ENCODE peak calls at places on chromosomes 13 and 19, in nine cellular contexts. C is uterus, M is heart right ventricle, Z is SK-N-SH, F is ascending aorta, B is mesenchymal stem cell, W is GM23338, G is breast epithelium, P is suprapubic skin. A is an unnamed sample. For H3K36me3, the result is how much of the 10 kb centered on the place peaks cover.

GRCh38 chr13:99352351-99353271 is 45.4 kb upstream of the GPR183 start:
- DNase-seq in M (no peak), C (no peak), W (no peak), P (no peak), G (no peak), B (no peak), Z (no peak), F (no peak), A (no peak)

GRCh38 chr13:106602178-106602577 is 34.2 kb upstream of the ARGLU1 start:
- DNase-seq in F (no peak), Z (no peak), C (no peak), W (no peak), P (no peak), G (no peak), M (no peak), B (no peak), A (no peak)

GRCh38 chr13:27279506-27279905 is 8.9 kb downstream of the RASL11A start:
- DNase-seq in Z (no peak), G (no peak), F (no peak), W (no peak), M (no peak), C (no peak), P (no peak), B (no peak), A (no peak)

GRCh38 chr19:4172861-4173473 is 9.4 kb downstream of the SIRT6 start:
- DNase-seq in M (peak), C (no peak), Z (peak), W (peak), B (peak), F (no peak), P (no peak), G (peak), A (peak)

GRCh38 chr13:84870190-84870589 is 929.0 kb downstream of the SLITRK6 start:
- DNase-seq in G (no peak), M (no peak), F (no peak), P (no peak), B (no peak), Z (no peak), C (no peak), W (peak), A (no peak)

GRCh38 chr19:49217382-49217781 is 59.8 kb downstream of the TRPM4 start:
- DNase-seq in P (no peak), W (no peak), B (peak), G (no peak), C (no peak), F (no peak), Z (no peak), M (peak), A (no peak)

GRCh38 chr13:35700661-35701060 is 224.2 kb upstream of the MAB21L1 start:
- DNase-seq in F (no peak), C (no peak), M (no peak), G (no peak), W (no peak), B (no peak), Z (no peak), P (no peak), A (no peak)

GRCh38 chr13:39144941-39145533 is 106.8 kb downstream of the NHLRC3 start:
- DNase-seq in G (no peak), B (peak), F (peak), W (peak), Z (peak), P (peak), C (peak), M (peak), A (peak)

GRCh38 chr13:109628251-109628699 is 158.1 kb downstream of the IRS2 start:
- DNase-seq in Z (no peak), G (no peak), F (no peak), W (no peak), M (no peak), P (no peak), C (no peak), B (peak), A (peak)

GRCh38 chr13:100976993-100977392 is 302.4 kb upstream of the TMTC4 start:
- DNase-seq in G (no peak), P (no peak), M (no peak), Z (no peak), F (no peak), W (no peak), C (no peak), B (no peak), A (no peak)

GRCh38 chr13:48265217-48265815 is 32.3 kb downstream of the ITM2B start:
- DNase-seq in C (no peak), G (no peak), W (no peak), M (no peak), Z (no peak), P (no peak), B (no peak), F (no peak), A (no peak)

GRCh38 chr13:98454389-98454881 is 122.5 kb downstream of the STK24 start:
- DNase-seq in P (no peak), B (peak), C (no peak), F (no peak), G (no peak), Z (no peak), M (no peak), W (no peak), A (peak)

GRCh38 chr19:39154626-39155100 is 29.1 kb downstream of the PAK4 start:
- DNase-seq in M (no peak), P (no peak), F (no peak), Z (peak), W (peak), C (no peak), G (peak), B (no peak), A (peak)

GRCh38 chr19:20182232-20182785 is 15.3 kb downstream of the ZNF486 start:
- DNase-seq in B (no peak), F (no peak), P (no peak), M (no peak), C (no peak), G (no peak), Z (no peak), W (no peak), A (no peak)

GRCh38 chr13:59702269-59702668 is 461.5 kb downstream of the DIAPH3 start:
- DNase-seq in M (no peak), W (no peak), C (no peak), Z (no peak), F (no peak), P (no peak), B (no peak), G (no peak), A (no peak)

GRCh38 chr19:55277494-55277893 is 2.4 kb downstream of the HSPBP1 start:
- DNase-seq in C (no peak), W (no peak), Z (no peak), M (no peak), P (no peak), G (no peak), F (no peak), B (no peak), A (no peak)
- H3K36me3 ChIP-seq in C (under half), W (under half), Z (under half), M (under half), P (under half), G (under half), F (under half), B (under half), A (under half)

GRCh38 chr19:46722421-46723022 is 5.6 kb upstream of the PRKD2 start:
- DNase-seq in C (no peak), B (no peak), Z (no peak), M (no peak), G (no peak), P (no peak), F (no peak), W (no peak), A (no peak)
- H3K36me3 ChIP-seq in C (under half), B (half or more), Z (half or more), M (under half), G (under half), P (half or more), F (half or more), W (under half), A (under half)

DNA sequence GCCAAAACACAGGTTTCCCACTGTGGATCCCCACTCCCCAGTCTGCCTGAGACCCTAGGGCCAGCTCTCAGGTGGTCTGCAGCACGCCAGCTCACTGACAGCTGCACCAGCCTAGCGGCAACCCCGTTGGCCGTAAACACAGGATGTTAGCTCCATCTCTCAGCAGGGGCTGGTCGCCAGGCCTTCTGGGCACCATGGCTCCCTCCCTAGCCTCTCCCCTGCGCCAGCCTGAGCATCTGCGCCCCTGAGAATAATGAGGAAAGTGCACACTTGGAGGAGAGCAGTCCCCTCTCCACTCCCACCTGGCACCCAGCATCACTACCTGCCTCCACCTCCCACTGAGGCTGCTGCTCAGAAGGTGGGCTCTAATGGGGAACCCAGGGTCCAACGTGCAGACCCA is 20.8 kb upstream of the EPHX3 start:
- DNase-seq in B (no peak), F (no peak), P (no peak), W (no peak), C (no peak), Z (no peak), G (no peak), M (no peak), A (no peak)
- H3K36me3 ChIP-seq in B (half or more), F (half or more), P (half or more), W (under half), C (under half), Z (half or more), G (under half), M (under half), A (under half)

GRCh38 chr19:35023428-35023827 is 6.8 kb upstream of the SCN1B start:
- DNase-seq in G (no peak), W (no peak), M (no peak), B (no peak), P (no peak), Z (no peak), C (no peak), F (no peak), A (no peak)
- H3K36me3 ChIP-seq in G (under half), W (half or more), M (under half), B (half or more), P (half or more), Z (half or more), C (under half), F (half or more), A (under half)

GRCh38 chr13:24290280-24290932 is 19.0 kb upstream of the C1QTNF9 start:
- DNase-seq in W (no peak), M (no peak), P (no peak), B (no peak), G (no peak), F (no peak), Z (no peak), C (no peak), A (no peak)

GRCh38 chr13:24288870-24289269 is 20.5 kb upstream of the C1QTNF9 start:
- DNase-seq in C (no peak), B (peak), M (no peak), Z (no peak), P (no peak), W (no peak), G (no peak), F (no peak), A (no peak)

GRCh38 chr13:24284876-24285275 is 24.5 kb upstream of the C1QTNF9 start:
- DNase-seq in W (no peak), F (no peak), M (no peak), P (no peak), G (no peak), B (no peak), Z (no peak), C (no peak), A (no peak)

GRCh38 chr13:24287748-24288287 is 21.6 kb upstream of the C1QTNF9 start:
- DNase-seq in P (no peak), C (no peak), B (no peak), G (no peak), W (no peak), Z (peak), M (no peak), F (no peak), A (no peak)

DNA sequence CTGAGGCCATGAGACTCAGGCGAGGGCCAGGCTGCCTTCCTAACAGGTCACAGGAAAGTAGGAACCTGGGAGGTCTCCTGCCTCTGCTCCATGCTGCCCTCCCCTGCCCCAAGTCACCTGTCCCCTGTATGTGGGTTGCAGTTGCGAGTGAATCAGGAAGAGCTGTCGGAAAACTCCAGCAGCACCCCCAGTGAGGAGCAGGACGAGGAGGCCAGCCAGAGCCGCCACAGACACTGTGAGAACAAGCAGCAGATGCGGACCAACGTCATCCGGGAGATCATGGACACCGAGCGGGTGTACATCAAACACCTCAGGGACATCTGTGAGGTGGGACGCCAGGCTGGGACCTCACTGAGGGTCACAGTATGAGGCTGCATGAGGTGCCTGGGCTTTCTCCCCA is 22.8 kb upstream of the C1QTNF9 start:
- DNase-seq in C (no peak), M (no peak), W (no peak), Z (no peak), B (no peak), P (no peak), G (no peak), F (no peak), A (no peak)
- H3K36me3 ChIP-seq in C (under half), M (under half), W (under half), Z (under half), B (under half), P (half or more), G (under half), F (under half), A (under half)

DNA sequence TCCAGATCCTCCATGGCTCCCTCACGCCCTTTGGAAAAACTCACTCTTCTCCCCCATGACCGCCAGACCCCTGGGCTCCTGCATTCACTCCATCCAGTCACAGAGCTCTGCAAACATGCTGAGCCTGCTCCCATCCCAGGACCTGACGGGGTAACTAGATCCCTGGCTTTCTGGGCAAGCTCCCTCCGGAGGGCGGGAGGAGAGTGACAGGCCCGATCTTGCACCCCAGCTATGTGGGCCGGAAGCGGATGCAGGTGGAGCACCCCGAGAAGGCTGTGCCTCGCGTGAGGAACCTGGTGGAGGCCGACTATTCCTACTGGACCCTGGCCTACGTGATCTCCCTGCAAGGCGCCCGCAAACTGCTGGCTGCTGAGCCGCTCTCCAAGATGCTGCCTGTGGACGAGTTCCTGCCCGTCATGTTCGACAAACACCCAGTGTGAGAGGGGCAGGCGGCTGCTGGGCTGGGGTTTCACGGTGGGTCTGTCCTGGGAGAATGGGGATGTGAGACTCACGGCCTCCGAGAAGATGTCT is 25.1 kb downstream of the COLGALT1 start:
- DNase-seq in G (no peak), F (no peak), P (no peak), C (no peak), Z (no peak), W (peak), B (no peak), M (no peak), A (no peak)
- H3K36me3 ChIP-seq in G (under half), F (half or more), P (half or more), C (under half), Z (under half), W (under half), B (half or more), M (under half), A (under half)

GRCh38 chr19:1037553-1038115 is 2.3 kb upstream of the ABCA7 start:
- DNase-seq in F (no peak), Z (no peak), P (no peak), M (no peak), C (no peak), G (no peak), W (no peak), B (no peak), A (no peak)

GRCh38 chr19:1039646-1040475 is at the start of gene ABCA7:
- DNase-seq in G (peak), P (peak), B (peak), M (peak), F (peak), C (peak), Z (peak), W (peak), A (peak)

GRCh38 chr19:1032264-1032867 is 6.0 kb downstream of the CNN2 start:
- DNase-seq in B (no peak), C (no peak), W (no peak), F (no peak), P (no peak), M (no peak), G (no peak), Z (no peak), A (no peak)

GRCh38 chr19:1038995-1039645 is 787 bp upstream of the ABCA7 start:
- DNase-seq in Z (no peak), P (no peak), B (peak), F (no peak), G (no peak), C (no peak), W (peak), M (no peak), A (no peak)

DNA sequence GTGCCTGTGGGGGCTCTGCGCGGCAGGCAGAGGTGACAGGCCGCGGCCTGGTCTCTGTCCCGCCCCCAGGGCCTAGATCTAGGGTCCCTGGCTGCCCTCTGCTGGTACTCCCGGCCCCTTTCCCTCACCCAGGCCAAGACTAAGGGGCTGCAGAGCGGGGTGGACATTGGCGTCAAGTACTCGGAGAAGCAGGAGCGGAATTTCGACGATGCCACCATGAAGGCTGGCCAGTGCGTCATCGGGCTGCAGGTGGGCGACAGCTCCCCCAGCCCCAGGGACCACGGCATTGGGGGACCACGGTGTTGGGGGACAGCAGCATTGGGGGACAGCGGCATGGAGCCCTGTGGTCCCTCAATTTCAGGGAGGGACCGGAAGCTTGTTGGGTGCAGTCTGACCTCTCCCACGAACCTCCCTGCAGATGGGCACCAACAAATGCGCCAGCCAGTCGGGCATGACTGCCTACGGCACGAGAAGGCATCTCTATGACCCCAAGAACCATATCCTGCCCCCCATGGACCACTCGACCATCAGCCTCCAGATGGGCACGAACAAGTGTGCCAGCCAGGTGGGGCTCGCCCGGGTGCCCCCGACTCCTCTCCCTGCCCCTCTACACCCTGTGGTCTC is 3.8 kb upstream of the ABCA7 start:
- DNase-seq in W (peak), F (no peak), B (no peak), P (no peak), Z (no peak), C (no peak), M (no peak), G (no peak), A (no peak)
- H3K36me3 ChIP-seq in W (under half), F (half or more), B (under half), P (under half), Z (under half), C (under half), M (under half), G (under half), A (under half)

DNA sequence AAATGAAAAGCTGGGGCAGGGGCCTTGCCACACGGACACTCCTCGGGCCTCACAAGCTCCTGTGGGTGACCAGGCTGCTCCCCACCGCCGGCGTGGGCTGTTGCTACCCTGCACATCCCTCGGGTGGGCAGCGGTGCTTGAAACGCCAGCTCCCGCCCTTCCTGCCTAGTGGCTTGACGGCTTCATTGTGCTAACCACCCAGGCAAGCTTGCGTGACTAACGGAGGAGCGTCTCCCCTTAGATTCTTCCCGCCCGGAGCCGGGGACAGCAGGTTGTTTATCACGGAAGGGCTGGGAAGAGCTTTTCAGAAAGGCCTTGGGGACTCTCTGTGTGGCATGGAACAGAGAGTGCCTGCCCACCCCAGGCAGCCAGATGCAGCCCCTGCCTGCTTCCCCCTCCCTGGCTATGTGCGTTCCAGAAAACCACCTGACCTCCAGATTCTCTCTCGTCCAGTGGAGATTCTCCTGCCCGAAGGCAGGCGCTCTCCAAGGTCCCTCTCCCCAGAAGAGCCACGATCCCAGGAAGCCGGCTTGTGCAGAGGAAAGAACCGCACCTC is 153.4 kb downstream of the KATNAL1 start:
- DNase-seq in F (no peak), M (no peak), P (no peak), G (no peak), Z (no peak), W (peak), B (no peak), C (no peak), A (no peak)
- H3K36me3 ChIP-seq in F (under half), M (under half), P (under half), G (under half), Z (under half), W (under half), B (under half), C (under half), A (under half)

A was measured in mammary epithelial cell.